ENCODE peak calls at places on chromosome 6, in ten cellular contexts. Z, B, D, T, Y, U, A, F, N and P are unnamed samples.

GRCh38 chr6:474454-475185 is 83.1 kb downstream of the IRF4 start:
- DNase-seq in Z (no peak), B (no peak), D (no peak), T (peak; percentile 52), Y (no peak), U (no peak), A (no peak), F (no peak), N (no peak), P (peak; percentile 4)

GRCh38 chr6:39962831-39963230 is 28.6 kb upstream of the MOCS1 start:
- DNase-seq in Z (no peak), B (no peak), D (no peak), T (no peak), Y (no peak), U (peak; percentile 24), A (no peak), F (peak; percentile 50), N (no peak), P (peak; percentile 14)

GRCh38 chr6:150409576-150410066 is 40.8 kb downstream of the IYD start:
- DNase-seq in Z (no peak), B (no peak), D (no peak), T (peak; percentile 89), Y (no peak), U (no peak), A (no peak), F (no peak), N (no peak), P (peak; percentile 12)

GRCh38 chr6:56242343-56242742 is 5.0 kb downstream of the COL21A1 start:
- DNase-seq in Z (no peak), B (no peak), D (no peak), T (no peak), Y (no peak), U (no peak), A (no peak), F (no peak), N (no peak), P (peak; percentile 37)

GRCh38 chr6:142763205-142763604 is 181.8 kb downstream of the HIVEP2 start:
- DNase-seq in Z (peak; percentile 90), B (no peak), D (no peak), T (no peak), Y (peak; percentile 75), U (no peak), A (no peak), F (peak; percentile 87), N (no peak), P (peak; percentile 34)

GRCh38 chr6:44068607-44069296 is 58.5 kb downstream of the MRPL14 start:
- DNase-seq in Z (no peak), B (no peak), D (no peak), T (no peak), Y (no peak), U (no peak), A (peak; percentile 94), F (no peak), N (no peak), P (no peak)

GRCh38 chr6:15621203-15622044 is 41.4 kb downstream of the DTNBP1 start:
- DNase-seq in Z (no peak), B (no peak), D (no peak), T (peak; percentile 52), Y (no peak), U (no peak), A (peak; percentile 78), F (peak; percentile 29), N (no peak), P (peak; percentile 45)

GRCh38 chr6:36629792-36630191 is 35.6 kb downstream of the SRSF3 start:
- DNase-seq in Z (no peak), B (no peak), D (no peak), T (no peak), Y (no peak), U (no peak), A (no peak), F (no peak), N (no peak), P (no peak)

GRCh38 chr6:15914553-15914952 is 214.3 kb upstream of the MYLIP start:
- DNase-seq in Z (no peak), B (no peak), D (no peak), T (no peak), Y (no peak), U (no peak), A (no peak), F (no peak), N (no peak), P (no peak)

GRCh38 chr6:27962506-27962905 is 5.5 kb downstream of the OR2B6 start:
- DNase-seq in Z (no peak), B (no peak), D (no peak), T (no peak), Y (no peak), U (no peak), A (no peak), F (no peak), N (no peak), P (no peak)

GRCh38 chr6:33298773-33299236 is at the start of gene RGL2:
- DNase-seq in Z (peak; percentile 61), B (no peak), D (peak; percentile 55), T (peak; percentile 83), Y (no peak), U (no peak), A (no peak), F (peak; percentile 65), N (no peak), P (peak; percentile 62)

GRCh38 chr6:33297406-33297955 is 1.3 kb downstream of the RGL2 start:
- DNase-seq in Z (no peak), B (no peak), D (no peak), T (peak; percentile 81), Y (no peak), U (no peak), A (peak; percentile 92), F (no peak), N (no peak), P (no peak)

GRCh38 chr6:33299237-33299944 is 649 bp upstream of the RGL2 start:
- DNase-seq in Z (peak; percentile 89), B (peak; percentile 76), D (peak; percentile 72), T (peak; percentile 91), Y (peak; percentile 90), U (peak; percentile 77), A (peak; percentile 94), F (peak; percentile 91), N (peak; percentile 80), P (peak; percentile 92)

GRCh38 chr6:33296797-33297405 is 1.8 kb downstream of the RGL2 start:
- DNase-seq in Z (no peak), B (no peak), D (no peak), T (no peak), Y (no peak), U (no peak), A (peak; percentile 44), F (no peak), N (no peak), P (no peak)

GRCh38 chr6:33297956-33298772 is 578 bp downstream of the RGL2 start:
- DNase-seq in Z (peak; percentile 76), B (no peak), D (no peak), T (peak; percentile 61), Y (peak; percentile 91), U (no peak), A (peak; percentile 95), F (peak; percentile 87), N (peak; percentile 80), P (peak; percentile 90)
- TF ChIP-seq CTCF in Z (no peak), B (peak; percentile 26), D (no peak), T (no peak), Y (peak; percentile 41), U (no peak), A (peak; percentile 38), F (peak; percentile 4), N (no peak), P (no peak)

GRCh38 chr6:11196511-11197174 is 35.8 kb downstream of the NEDD9 start:
- DNase-seq in Z (peak; percentile 98), B (no peak), D (no peak), T (no peak), Y (peak; percentile 85), U (no peak), A (peak; percentile 38), F (peak; percentile 95), N (no peak), P (no peak)
- TF ChIP-seq CTCF in Z (no peak), B (no peak), D (no peak), T (no peak), Y (no peak), U (no peak), A (no peak), F (no peak), N (no peak), P (no peak)

GRCh38 chr6:120056085-120056484 is 706.5 kb upstream of the MAN1A1 start:
- DNase-seq in Z (no peak), B (no peak), D (no peak), T (no peak), Y (no peak), U (no peak), A (peak; percentile 83), F (no peak), N (no peak), P (no peak)
- TF ChIP-seq CTCF in Z (peak; percentile 28), B (peak; percentile 30), D (no peak), T (no peak), Y (peak; percentile 35), U (peak; percentile 16), A (peak; percentile 77), F (peak; percentile 33), N (peak; percentile 56), P (peak; percentile 14)

GRCh38 chr6:153553627-153554026 is 422.5 kb upstream of the RGS17 start:
- DNase-seq in Z (no peak), B (no peak), D (no peak), T (no peak), Y (no peak), U (no peak), A (peak; percentile 80), F (no peak), N (peak; percentile 7), P (peak; percentile 25)
- TF ChIP-seq CTCF in Z (peak; percentile 55), B (peak; percentile 43), D (no peak), T (no peak), Y (no peak), U (peak; percentile 22), A (peak; percentile 83), F (peak; percentile 29), N (peak; percentile 50), P (peak; percentile 54)

DNA sequence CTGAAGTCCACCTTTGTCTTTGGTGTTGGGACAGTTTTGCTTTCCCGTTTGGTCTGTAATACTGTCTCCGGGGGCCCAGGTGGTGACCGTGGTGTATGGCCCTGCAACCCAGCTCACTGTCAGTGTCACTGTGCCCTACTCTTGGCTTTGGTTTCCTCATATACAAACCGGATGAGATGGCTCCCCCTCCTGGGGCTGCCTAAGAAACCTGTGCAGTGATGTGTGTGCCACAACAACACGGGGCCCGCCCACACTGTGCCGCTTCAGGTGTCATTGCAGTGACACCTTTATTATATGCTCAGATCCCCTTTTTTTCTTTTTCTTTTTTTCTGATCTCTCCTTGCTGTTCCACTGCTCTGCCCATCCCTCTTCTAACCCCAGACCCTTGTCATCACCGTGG is 73.9 kb downstream of the RAMACL start:
- DNase-seq in Z (no peak), B (no peak), D (no peak), T (no peak), Y (no peak), U (no peak), A (no peak), F (no peak), N (peak; percentile 27), P (no peak)
- TF ChIP-seq CTCF in Z (no peak), B (no peak), D (no peak), T (no peak), Y (peak; percentile 10), U (no peak), A (peak; percentile 22), F (no peak), N (peak; percentile 47), P (no peak)